ENCODE peak calls at places on chromosomes 2 and 18, in nine cellular contexts. Q is heart left ventricle, N is right lobe of liver, S is IMR-90, T is HepG2, G is HCT116, K is A549, C is gastrocnemius medialis, A is GM12878. Y is an unnamed sample.

GRCh38 chr18:62346327-62347090 is 21.4 kb downstream of the TNFRSF11A start:
- ATAC-seq in Q (no peak), N (no peak), S (no peak), T (peak; percentile 80), G (no peak), K (no peak), C (no peak), A (peak; percentile 21), Y (no peak)

GRCh38 chr2:174606336-174606735 is 8.7 kb upstream of the WIPF1 start:
- ATAC-seq in Q (no peak), N (no peak), S (peak; percentile 86), T (no peak), G (no peak), K (peak; percentile 91), C (peak; percentile 58), A (peak; percentile 54), Y (peak; percentile 82)

GRCh38 chr2:192313773-192314172 is 119.0 kb upstream of the TMEFF2 start:
- ATAC-seq in Q (no peak), N (no peak), S (no peak), T (peak; percentile 53), G (no peak), K (no peak), C (no peak), A (no peak), Y (no peak)

GRCh38 chr2:229475753-229476152 is 204.7 kb upstream of the PID1 start:
- ATAC-seq in Q (no peak), N (no peak), S (no peak), T (no peak), G (no peak), K (peak; percentile 54), C (no peak), A (no peak), Y (peak; percentile 41)

GRCh38 chr2:203451686-203452085 is 83.4 kb downstream of the RAPH1 start:
- ATAC-seq in Q (no peak), N (peak; percentile 33), S (peak; percentile 15), T (no peak), G (peak; percentile 42), K (peak; percentile 32), C (no peak), A (no peak), Y (no peak)

GRCh38 chr2:85164145-85164559 is 31.0 kb downstream of the TCF7L1 start:
- ATAC-seq in Q (no peak), N (no peak), S (no peak), T (peak; percentile 66), G (no peak), K (peak; percentile 25), C (no peak), A (no peak), Y (no peak)

GRCh38 chr2:97910403-97911209 is 85.1 kb downstream of the TMEM131 start:
- ATAC-seq in Q (no peak), N (no peak), S (no peak), T (no peak), G (no peak), K (no peak), C (no peak), A (no peak), Y (no peak)

GRCh38 chr18:24536326-24536725 is 75.9 kb downstream of the HRH4 start:
- ATAC-seq in Q (no peak), N (no peak), S (peak; percentile 17), T (no peak), G (no peak), K (no peak), C (peak; percentile 4), A (no peak), Y (no peak)

GRCh38 chr2:168678153-168678853 is 124.1 kb upstream of the NOSTRIN start:
- ATAC-seq in Q (no peak), N (no peak), S (no peak), T (no peak), G (no peak), K (no peak), C (no peak), A (no peak), Y (no peak)

GRCh38 chr2:240456607-240457222 is 21.3 kb downstream of the GPC1 start:
- ATAC-seq in Q (no peak), N (no peak), S (no peak), T (no peak), G (no peak), K (peak; percentile 7), C (no peak), A (no peak), Y (no peak)

GRCh38 chr2:139366659-139367058 is 586.5 kb upstream of the NXPH2 start:
- ATAC-seq in Q (no peak), N (no peak), S (no peak), T (no peak), G (no peak), K (no peak), C (no peak), A (no peak), Y (no peak)

GRCh38 chr2:170929686-170930050 is 615 bp downstream of the GORASP2 start:
- ATAC-seq in Q (no peak), N (peak; percentile 46), S (peak; percentile 1), T (peak; percentile 50), G (peak; percentile 39), K (peak; percentile 32), C (peak; percentile 48), A (peak; percentile 42), Y (peak; percentile 1)

GRCh38 chr2:65070172-65070830 is 14.1 kb downstream of the CEP68 start:
- ATAC-seq in Q (peak; percentile 25), N (no peak), S (peak; percentile 51), T (peak; percentile 59), G (peak; percentile 75), K (peak; percentile 62), C (peak; percentile 71), A (no peak), Y (peak; percentile 52)

GRCh38 chr2:9693138-9693520 is 62.3 kb upstream of the YWHAQ start:
- ATAC-seq in Q (peak; percentile 97), N (no peak), S (peak; percentile 76), T (no peak), G (no peak), K (peak; percentile 47), C (peak; percentile 98), A (peak; percentile 43), Y (peak; percentile 80)

GRCh38 chr2:239114119-239114581 is 266.3 kb downstream of the TWIST2 start:
- ATAC-seq in Q (no peak), N (peak; percentile 29), S (peak; percentile 18), T (no peak), G (no peak), K (no peak), C (no peak), A (no peak), Y (no peak)

GRCh38 chr18:36412778-36413177 is 115.3 kb downstream of the FHOD3 start:
- ATAC-seq in Q (no peak), N (no peak), S (no peak), T (peak; percentile 92), G (peak; percentile 90), K (peak; percentile 72), C (no peak), A (peak; percentile 89), Y (no peak)

GRCh38 chr2:107001964-107002696 is 116.2 kb upstream of the ST6GAL2 start:
- ATAC-seq in Q (no peak), N (no peak), S (no peak), T (no peak), G (no peak), K (peak; percentile 91), C (no peak), A (no peak), Y (no peak)

GRCh38 chr18:77111449-77112160 is 21.0 kb downstream of the MBP start:
- ATAC-seq in Q (no peak), N (no peak), S (no peak), T (no peak), G (no peak), K (no peak), C (no peak), A (no peak), Y (no peak)

GRCh38 chr2:234971494-234971893 is 19.7 kb downstream of the SH3BP4 start:
- ATAC-seq in Q (no peak), N (no peak), S (no peak), T (no peak), G (no peak), K (no peak), C (no peak), A (no peak), Y (no peak)

GRCh38 chr18:45522371-45522770 is 92.9 kb upstream of the SLC14A2 start:
- ATAC-seq in Q (no peak), N (no peak), S (peak; percentile 21), T (no peak), G (no peak), K (no peak), C (no peak), A (no peak), Y (peak; percentile 29)

GRCh38 chr18:45521151-45521550 is 94.1 kb upstream of the SLC14A2 start:
- ATAC-seq in Q (no peak), N (no peak), S (peak; percentile 73), T (no peak), G (no peak), K (no peak), C (no peak), A (no peak), Y (peak; percentile 50)

GRCh38 chr18:45518770-45519169 is 96.5 kb upstream of the SLC14A2 start:
- ATAC-seq in Q (no peak), N (no peak), S (no peak), T (no peak), G (no peak), K (no peak), C (no peak), A (no peak), Y (no peak)

GRCh38 chr18:45521777-45522176 is 93.5 kb upstream of the SLC14A2 start:
- ATAC-seq in Q (no peak), N (no peak), S (peak; percentile 12), T (no peak), G (no peak), K (no peak), C (no peak), A (peak; percentile 76), Y (peak; percentile 26)

GRCh38 chr18:45519881-45520280 is 95.4 kb upstream of the SLC14A2 start:
- ATAC-seq in Q (no peak), N (no peak), S (no peak), T (no peak), G (no peak), K (no peak), C (no peak), A (no peak), Y (no peak)
- TF ChIP-seq POLR2A in Q (no peak), N (no peak), S (no peak), T (no peak), G (no peak), K (no peak), C (no peak), A (no peak), Y (no peak)

GRCh38 chr2:52475600-52475999 is 1292.0 kb upstream of the CHAC2 start:
- ATAC-seq in Q (no peak), N (peak; percentile 30), S (no peak), T (no peak), G (no peak), K (no peak), C (peak; percentile 87), A (no peak), Y (no peak)
- TF ChIP-seq POLR2A in Q (no peak), N (no peak), S (no peak), T (no peak), G (no peak), K (no peak), C (no peak), A (no peak), Y (no peak)

GRCh38 chr2:25342372-25343186 is 854 bp upstream of the DNMT3A start:
- ATAC-seq in Q (peak; percentile 76), N (peak; percentile 90), S (peak; percentile 87), T (peak; percentile 91), G (peak; percentile 83), K (peak; percentile 96), C (peak; percentile 67), A (peak; percentile 94), Y (peak; percentile 89)
- TF ChIP-seq POLR2A in Q (peak; percentile 33), N (no peak), S (no peak), T (no peak), G (no peak), K (no peak), C (peak; percentile 87), A (peak; percentile 50), Y (peak; percentile 14)

GRCh38 chr2:196263181-196263747 is 91.9 kb upstream of the STK17B start:
- ATAC-seq in Q (peak; percentile 60), N (peak; percentile 85), S (no peak), T (no peak), G (no peak), K (no peak), C (no peak), A (peak; percentile 94), Y (peak; percentile 76)
- TF ChIP-seq POLR2A in Q (no peak), N (no peak), S (no peak), T (no peak), G (no peak), K (no peak), C (no peak), A (peak; percentile 31), Y (no peak)

Y was measured in gastroesophageal sphincter.